ENCODE peak calls at places on chromosomes 3 and 15, in six cellular contexts. Y, B, K, L, Z and X are unnamed samples.

GRCh38 chr15:41653760-41654159 is 6.4 kb upstream of the MGA start:
- DNase-seq in B (no peak), Z (no peak), L (no peak), Y (no peak), K (no peak), X (no peak)

GRCh38 chr3:72746412-72747411 is 101.5 kb downstream of the SHQ1 start:
- DNase-seq in Y (no peak), Z (no peak), B (no peak), L (peak), K (peak), X (no peak)

GRCh38 chr3:129046037-129046731 is 14.4 kb upstream of the GP9 start:
- DNase-seq in L (no peak), K (no peak), B (peak), Z (no peak), Y (no peak), X (no peak)

GRCh38 chr15:50552238-50552637 is 5.8 kb upstream of the USP50 start:
- DNase-seq in L (no peak), B (no peak), Y (no peak), Z (no peak), K (no peak), X (no peak)

GRCh38 chr15:98953000-98953776 is 54.4 kb downstream of the PGPEP1L start:
- DNase-seq in B (no peak), L (peak), Y (no peak), Z (no peak), K (no peak), X (no peak)

GRCh38 chr3:121794264-121794983 is 40.4 kb downstream of the IQCB1 start:
- DNase-seq in L (no peak), Y (no peak), B (no peak), Z (no peak), K (no peak), X (no peak)

GRCh38 chr3:97350976-97351375 is 413.6 kb upstream of the ARL6 start:
- DNase-seq in Z (no peak), L (no peak), Y (no peak), K (no peak), B (no peak), X (no peak)

GRCh38 chr3:152400912-152401311 is 132.2 kb downstream of the MBNL1 start:
- DNase-seq in K (peak), L (peak), Y (no peak), B (no peak), Z (no peak), X (peak)

GRCh38 chr3:187974857-187975257 is 179.1 kb upstream of the LPP start:
- DNase-seq in B (no peak), Z (no peak), L (no peak), K (no peak), Y (no peak), X (no peak)

GRCh38 chr3:62653806-62654205 is 221.4 kb downstream of the CADPS start:
- DNase-seq in K (no peak), B (no peak), Z (no peak), L (no peak), Y (no peak), X (no peak)

GRCh38 chr3:59818033-59818936 is 768.5 kb upstream of the CFAP20DC start:
- DNase-seq in L (peak), K (peak), Z (no peak), B (no peak), Y (peak), X (peak)

GRCh38 chr15:96350321-96350720 is 19.8 kb downstream of the NR2F2 start:
- DNase-seq in B (no peak), Y (no peak), Z (no peak), K (no peak), L (no peak), X (no peak)

GRCh38 chr3:178236555-178237277 is 299.5 kb upstream of the KCNMB2 start:
- DNase-seq in L (peak), Y (no peak), K (peak), Z (no peak), B (no peak), X (peak)

GRCh38 chr15:94912760-94913159 is 681.4 kb downstream of the MCTP2 start:
- DNase-seq in Z (no peak), K (no peak), Y (no peak), B (no peak), L (no peak), X (no peak)

GRCh38 chr3:116614795-116615362 is 94.7 kb upstream of the TUSC7 start:
- DNase-seq in Y (no peak), K (no peak), B (no peak), L (peak), Z (no peak), X (no peak)

GRCh38 chr3:176376531-176376930 is 820.8 kb downstream of the TBL1XR1 start:
- DNase-seq in K (no peak), B (no peak), Y (no peak), L (no peak), Z (no peak), X (no peak)

GRCh38 chr3:191721983-191722382 is 261.0 kb downstream of the PYDC2 start:
- DNase-seq in B (no peak), L (no peak), Y (no peak), Z (no peak), K (no peak), X (no peak)

GRCh38 chr3:105916767-105917166 is 48.0 kb upstream of the CBLB start:
- DNase-seq in Y (no peak), L (no peak), K (no peak), Z (no peak), B (no peak), X (no peak)

GRCh38 chr3:148790841-148791240 is 36.8 kb upstream of the CPB1 start:
- DNase-seq in K (no peak), Y (no peak), L (peak), B (no peak), Z (no peak), X (no peak)

GRCh38 chr3:54780336-54780735 is 147.5 kb downstream of the LRTM1 start:
- DNase-seq in B (no peak), K (no peak), L (no peak), Z (no peak), Y (no peak), X (no peak)

GRCh38 chr3:158105124-158105709 is 1.0 kb downstream of the SHOX2 start:
- DNase-seq in Z (no peak), K (peak), B (no peak), L (no peak), Y (no peak), X (no peak)